ENCODE peak calls at places on chromosomes 4 and X, in ten cellular contexts. One of them, this sample, is unnamed.

GRCh38 chr4:647481-647880 is 22.1 kb downstream of the PDE6B start:
- DNase-seq in transverse colon: no peak
- DNase-seq in AG09309: no peak
- DNase-seq in CD8-positive, alpha-beta T cell: no peak
- DNase-seq in kidney epithelial cell: no peak
- DNase-seq in tibial artery: no peak
- DNase-seq in HepG2: no peak
- DNase-seq in right lobe of liver: no peak
- DNase-seq in upper lobe of left lung: no peak
- DNase-seq in fibroblast of lung: no peak
- DNase-seq in this sample: no peak

GRCh38 chrX:37846934-37847732 is at the start of gene DYNLT3:
- DNase-seq in transverse colon: peak; percentile 90
- DNase-seq in AG09309: no peak
- DNase-seq in CD8-positive, alpha-beta T cell: peak; percentile 63
- DNase-seq in kidney epithelial cell: peak; percentile 26
- DNase-seq in tibial artery: peak; percentile 90
- DNase-seq in HepG2: peak; percentile 56
- DNase-seq in right lobe of liver: peak; percentile 88
- DNase-seq in upper lobe of left lung: peak; percentile 89
- DNase-seq in fibroblast of lung: peak; percentile 76
- DNase-seq in this sample: peak; percentile 85

GRCh38 chrX:47200385-47201150 is 6.9 kb downstream of the UBA1 start:
- DNase-seq in transverse colon: peak; percentile 55
- DNase-seq in AG09309: peak; percentile 59
- DNase-seq in CD8-positive, alpha-beta T cell: no peak
- DNase-seq in kidney epithelial cell: no peak
- DNase-seq in tibial artery: no peak
- DNase-seq in HepG2: peak; percentile 42
- DNase-seq in right lobe of liver: no peak
- DNase-seq in upper lobe of left lung: no peak
- DNase-seq in fibroblast of lung: peak; percentile 83
- DNase-seq in this sample: no peak

GRCh38 chrX:130974323-130974722 is 71.3 kb upstream of the ENOX2 start:
- DNase-seq in transverse colon: no peak
- DNase-seq in AG09309: no peak
- DNase-seq in CD8-positive, alpha-beta T cell: no peak
- DNase-seq in kidney epithelial cell: peak; percentile 9
- DNase-seq in tibial artery: no peak
- DNase-seq in HepG2: no peak
- DNase-seq in right lobe of liver: no peak
- DNase-seq in upper lobe of left lung: no peak
- DNase-seq in fibroblast of lung: peak; percentile 70
- DNase-seq in this sample: no peak

GRCh38 chr4:183422962-183423653 is 21.3 kb upstream of the CDKN2AIP start:
- DNase-seq in transverse colon: no peak
- DNase-seq in AG09309: no peak
- DNase-seq in CD8-positive, alpha-beta T cell: no peak
- DNase-seq in kidney epithelial cell: peak; percentile 91
- DNase-seq in tibial artery: no peak
- DNase-seq in HepG2: no peak
- DNase-seq in right lobe of liver: no peak
- DNase-seq in upper lobe of left lung: no peak
- DNase-seq in fibroblast of lung: peak; percentile 73
- DNase-seq in this sample: no peak

GRCh38 chrX:65689377-65689776 is 21.9 kb downstream of the MSN start:
- DNase-seq in transverse colon: no peak
- DNase-seq in AG09309: no peak
- DNase-seq in CD8-positive, alpha-beta T cell: no peak
- DNase-seq in kidney epithelial cell: no peak
- DNase-seq in tibial artery: no peak
- DNase-seq in HepG2: no peak
- DNase-seq in right lobe of liver: no peak
- DNase-seq in upper lobe of left lung: no peak
- DNase-seq in fibroblast of lung: no peak
- DNase-seq in this sample: no peak

GRCh38 chr4:87270144-87270543 is 49.7 kb upstream of the KLHL8 start:
- DNase-seq in transverse colon: no peak
- DNase-seq in AG09309: peak; percentile 16
- DNase-seq in CD8-positive, alpha-beta T cell: no peak
- DNase-seq in kidney epithelial cell: no peak
- DNase-seq in tibial artery: no peak
- DNase-seq in HepG2: peak; percentile 62
- DNase-seq in right lobe of liver: no peak
- DNase-seq in upper lobe of left lung: no peak
- DNase-seq in fibroblast of lung: peak; percentile 41
- DNase-seq in this sample: peak; percentile 37

GRCh38 chr4:47669946-47670345 is 167.9 kb downstream of the CORIN start:
- DNase-seq in transverse colon: no peak
- DNase-seq in AG09309: no peak
- DNase-seq in CD8-positive, alpha-beta T cell: no peak
- DNase-seq in kidney epithelial cell: no peak
- DNase-seq in tibial artery: no peak
- DNase-seq in HepG2: no peak
- DNase-seq in right lobe of liver: no peak
- DNase-seq in upper lobe of left lung: no peak
- DNase-seq in fibroblast of lung: peak; percentile 27
- DNase-seq in this sample: no peak

GRCh38 chrX:107880054-107880610 is 54.5 kb downstream of the MID2 start:
- DNase-seq in transverse colon: no peak
- DNase-seq in AG09309: no peak
- DNase-seq in CD8-positive, alpha-beta T cell: no peak
- DNase-seq in kidney epithelial cell: peak; percentile 9
- DNase-seq in tibial artery: no peak
- DNase-seq in HepG2: no peak
- DNase-seq in right lobe of liver: no peak
- DNase-seq in upper lobe of left lung: no peak
- DNase-seq in fibroblast of lung: no peak
- DNase-seq in this sample: no peak

GRCh38 chr4:121822796-121823504 is 733 bp downstream of the CCNA2 start:
- DNase-seq in transverse colon: peak; percentile 25
- DNase-seq in AG09309: no peak
- DNase-seq in CD8-positive, alpha-beta T cell: no peak
- DNase-seq in kidney epithelial cell: no peak
- DNase-seq in tibial artery: peak; percentile 65
- DNase-seq in HepG2: peak; percentile 64
- DNase-seq in right lobe of liver: no peak
- DNase-seq in upper lobe of left lung: peak; percentile 22
- DNase-seq in fibroblast of lung: peak; percentile 37
- DNase-seq in this sample: peak; percentile 72

GRCh38 chr4:55851885-55852284 is 1.6 kb upstream of the EXOC1 start:
- DNase-seq in transverse colon: peak; percentile 22
- DNase-seq in AG09309: no peak
- DNase-seq in CD8-positive, alpha-beta T cell: no peak
- DNase-seq in kidney epithelial cell: no peak
- DNase-seq in tibial artery: no peak
- DNase-seq in HepG2: peak; percentile 70
- DNase-seq in right lobe of liver: no peak
- DNase-seq in upper lobe of left lung: no peak
- DNase-seq in fibroblast of lung: no peak
- DNase-seq in this sample: no peak

GRCh38 chrX:48976086-48976485 is 4.4 kb upstream of the KCND1 start:
- DNase-seq in transverse colon: no peak
- DNase-seq in AG09309: no peak
- DNase-seq in CD8-positive, alpha-beta T cell: no peak
- DNase-seq in kidney epithelial cell: no peak
- DNase-seq in tibial artery: no peak
- DNase-seq in HepG2: no peak
- DNase-seq in right lobe of liver: no peak
- DNase-seq in upper lobe of left lung: no peak
- DNase-seq in fibroblast of lung: no peak
- DNase-seq in this sample: no peak

GRCh38 chrX:130834149-130834548 is 68.9 kb downstream of the ENOX2 start:
- DNase-seq in transverse colon: no peak
- DNase-seq in AG09309: no peak
- DNase-seq in CD8-positive, alpha-beta T cell: no peak
- DNase-seq in kidney epithelial cell: no peak
- DNase-seq in tibial artery: no peak
- DNase-seq in HepG2: no peak
- DNase-seq in right lobe of liver: no peak
- DNase-seq in upper lobe of left lung: no peak
- DNase-seq in fibroblast of lung: no peak
- DNase-seq in this sample: no peak

GRCh38 chrX:17860179-17860780 is 818 bp downstream of the RAI2 start:
- DNase-seq in transverse colon: no peak
- DNase-seq in AG09309: no peak
- DNase-seq in CD8-positive, alpha-beta T cell: no peak
- DNase-seq in kidney epithelial cell: no peak
- DNase-seq in tibial artery: no peak
- DNase-seq in HepG2: no peak
- DNase-seq in right lobe of liver: no peak
- DNase-seq in upper lobe of left lung: no peak
- DNase-seq in fibroblast of lung: peak; percentile 1
- DNase-seq in this sample: no peak
- H3K4me3 ChIP-seq in transverse colon: peak overlapping the region; percentile 65
- H3K4me3 ChIP-seq in AG09309: peak overlapping the region; percentile 20
- H3K4me3 ChIP-seq in CD8-positive, alpha-beta T cell: peak overlapping the region; percentile 57
- H3K4me3 ChIP-seq in kidney epithelial cell: peak overlapping the region; percentile 28
- H3K4me3 ChIP-seq in tibial artery: peak overlapping the region; percentile 59
- H3K4me3 ChIP-seq in HepG2: no peak overlapping the region
- H3K4me3 ChIP-seq in right lobe of liver: peak overlapping the region; percentile 41
- H3K4me3 ChIP-seq in upper lobe of left lung: peak overlapping the region; percentile 55
- H3K4me3 ChIP-seq in fibroblast of lung: peak overlapping the region; percentile 38
- H3K4me3 ChIP-seq in this sample: no peak overlapping the region

GRCh38 chr4:99025506-99025905 is 30.0 kb downstream of the METAP1 start:
- DNase-seq in transverse colon: no peak
- DNase-seq in AG09309: no peak
- DNase-seq in CD8-positive, alpha-beta T cell: no peak
- DNase-seq in kidney epithelial cell: no peak
- DNase-seq in tibial artery: no peak
- DNase-seq in HepG2: no peak
- DNase-seq in right lobe of liver: no peak
- DNase-seq in upper lobe of left lung: no peak
- DNase-seq in fibroblast of lung: no peak
- DNase-seq in this sample: no peak

GRCh38 chr4:99024481-99025275 is 29.2 kb downstream of the METAP1 start:
- DNase-seq in transverse colon: peak; percentile 48
- DNase-seq in AG09309: no peak
- DNase-seq in CD8-positive, alpha-beta T cell: no peak
- DNase-seq in kidney epithelial cell: no peak
- DNase-seq in tibial artery: no peak
- DNase-seq in HepG2: no peak
- DNase-seq in right lobe of liver: no peak
- DNase-seq in upper lobe of left lung: peak; percentile 27
- DNase-seq in fibroblast of lung: no peak
- DNase-seq in this sample: no peak

GRCh38 chr4:99021386-99021785 is 25.9 kb downstream of the METAP1 start:
- DNase-seq in transverse colon: no peak
- DNase-seq in AG09309: no peak
- DNase-seq in CD8-positive, alpha-beta T cell: no peak
- DNase-seq in kidney epithelial cell: no peak
- DNase-seq in tibial artery: no peak
- DNase-seq in HepG2: no peak
- DNase-seq in right lobe of liver: no peak
- DNase-seq in upper lobe of left lung: no peak
- DNase-seq in fibroblast of lung: no peak
- DNase-seq in this sample: no peak

GRCh38 chr4:99027304-99027703 is 31.8 kb downstream of the METAP1 start:
- DNase-seq in transverse colon: no peak
- DNase-seq in AG09309: no peak
- DNase-seq in CD8-positive, alpha-beta T cell: no peak
- DNase-seq in kidney epithelial cell: no peak
- DNase-seq in tibial artery: no peak
- DNase-seq in HepG2: peak; percentile 34
- DNase-seq in right lobe of liver: no peak
- DNase-seq in upper lobe of left lung: no peak
- DNase-seq in fibroblast of lung: no peak
- DNase-seq in this sample: no peak

DNA sequence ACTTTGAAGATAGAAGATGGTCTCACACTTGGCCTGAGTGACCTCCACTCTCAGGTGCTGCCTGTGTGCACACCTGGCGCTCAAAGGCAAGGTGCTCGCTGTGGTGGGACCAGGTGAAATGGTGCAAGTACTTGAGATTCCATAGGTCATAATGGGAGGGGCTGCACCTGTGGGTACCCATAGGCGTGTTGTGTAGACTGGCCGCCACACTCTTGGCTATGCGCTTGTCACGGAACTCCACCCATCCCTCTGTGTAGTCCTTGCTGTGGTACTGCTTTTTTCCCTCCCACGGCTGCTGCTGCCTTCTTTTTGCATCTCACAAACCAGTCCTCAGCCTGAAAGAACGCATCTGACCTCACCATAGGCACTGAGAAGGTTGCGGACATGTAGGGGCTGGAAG is 27.0 kb downstream of the METAP1 start:
- DNase-seq in transverse colon: no peak
- DNase-seq in AG09309: no peak
- DNase-seq in CD8-positive, alpha-beta T cell: no peak
- DNase-seq in kidney epithelial cell: no peak
- DNase-seq in tibial artery: no peak
- DNase-seq in HepG2: no peak
- DNase-seq in right lobe of liver: no peak
- DNase-seq in upper lobe of left lung: no peak
- DNase-seq in fibroblast of lung: no peak
- DNase-seq in this sample: no peak
- TF ChIP-seq CTCF in transverse colon: no peak
- TF ChIP-seq CTCF in AG09309: no peak
- TF ChIP-seq CTCF in CD8-positive, alpha-beta T cell: no peak
- TF ChIP-seq CTCF in kidney epithelial cell: no peak
- TF ChIP-seq CTCF in tibial artery: no peak
- TF ChIP-seq CTCF in HepG2: no peak
- TF ChIP-seq CTCF in right lobe of liver: no peak
- TF ChIP-seq CTCF in upper lobe of left lung: no peak
- TF ChIP-seq CTCF in fibroblast of lung: no peak
- TF ChIP-seq CTCF in this sample: no peak

DNA sequence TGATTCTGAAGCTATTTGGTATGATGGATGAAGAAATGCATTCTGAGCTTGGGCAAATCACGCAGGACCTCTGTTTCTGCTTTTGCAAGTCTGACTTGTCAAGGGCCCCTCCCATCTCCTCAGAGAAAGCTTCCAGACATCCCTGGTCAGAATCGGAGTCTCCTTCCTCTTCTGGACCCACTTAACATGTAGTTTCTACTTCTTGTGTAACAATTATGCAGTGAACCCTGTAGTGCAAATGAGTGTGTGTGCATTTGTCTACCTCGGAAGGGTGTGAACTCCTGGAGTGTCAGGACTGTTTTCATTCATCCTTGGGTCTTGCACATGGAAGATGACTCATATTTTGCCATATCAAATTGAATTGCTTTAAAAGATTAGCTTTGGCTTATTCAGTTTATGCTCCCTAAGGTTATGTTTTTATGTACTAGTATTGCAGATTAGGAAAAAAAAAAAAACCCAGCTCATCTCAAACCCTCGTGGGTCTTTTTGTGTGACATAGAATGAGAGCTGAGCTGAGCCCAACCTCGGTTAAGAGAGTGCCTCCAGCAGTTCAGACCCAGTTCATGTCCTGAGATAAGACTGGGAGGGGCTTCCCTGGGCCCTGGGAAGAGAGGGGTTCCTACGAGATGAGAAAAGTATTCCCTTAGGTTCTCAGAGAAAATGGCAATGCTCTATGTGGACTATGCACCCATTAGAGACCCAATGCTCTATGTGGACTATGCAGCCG is 61.1 kb upstream of the RPL34 start:
- DNase-seq in transverse colon: no peak
- DNase-seq in AG09309: no peak
- DNase-seq in CD8-positive, alpha-beta T cell: no peak
- DNase-seq in kidney epithelial cell: no peak
- DNase-seq in tibial artery: no peak
- DNase-seq in HepG2: no peak
- DNase-seq in right lobe of liver: no peak
- DNase-seq in upper lobe of left lung: no peak
- DNase-seq in fibroblast of lung: no peak
- DNase-seq in this sample: no peak
- H3K4me3 ChIP-seq in transverse colon: no peak overlapping the region
- H3K4me3 ChIP-seq in AG09309: no peak overlapping the region
- H3K4me3 ChIP-seq in CD8-positive, alpha-beta T cell: no peak overlapping the region
- H3K4me3 ChIP-seq in kidney epithelial cell: no peak overlapping the region
- H3K4me3 ChIP-seq in tibial artery: no peak overlapping the region
- H3K4me3 ChIP-seq in HepG2: no peak overlapping the region
- H3K4me3 ChIP-seq in right lobe of liver: no peak overlapping the region
- H3K4me3 ChIP-seq in upper lobe of left lung: no peak overlapping the region
- H3K4me3 ChIP-seq in fibroblast of lung: no peak overlapping the region
- H3K4me3 ChIP-seq in this sample: no peak overlapping the region

GRCh38 chr4:98995183-98996055 is at the start of gene METAP1:
- DNase-seq in transverse colon: peak; percentile 97
- DNase-seq in AG09309: peak; percentile 83
- DNase-seq in CD8-positive, alpha-beta T cell: peak; percentile 95
- DNase-seq in kidney epithelial cell: peak; percentile 77
- DNase-seq in tibial artery: peak; percentile 94
- DNase-seq in HepG2: peak; percentile 93
- DNase-seq in right lobe of liver: peak; percentile 97
- DNase-seq in upper lobe of left lung: peak; percentile 97
- DNase-seq in fibroblast of lung: peak; percentile 93
- DNase-seq in this sample: peak; percentile 98
- TF ChIP-seq CTCF in transverse colon: peak; percentile 64
- TF ChIP-seq CTCF in AG09309: peak; percentile 74
- TF ChIP-seq CTCF in CD8-positive, alpha-beta T cell: peak; percentile 66
- TF ChIP-seq CTCF in kidney epithelial cell: peak; percentile 72
- TF ChIP-seq CTCF in tibial artery: peak; percentile 37
- TF ChIP-seq CTCF in HepG2: peak; percentile 93
- TF ChIP-seq CTCF in right lobe of liver: peak; percentile 56
- TF ChIP-seq CTCF in upper lobe of left lung: peak; percentile 40
- TF ChIP-seq CTCF in fibroblast of lung: peak; percentile 47
- TF ChIP-seq CTCF in this sample: peak; percentile 67

This sample was measured in GM12865.